ENCODE peak calls at places on chromosomes 11 and 22, in nine cellular contexts. P, X, A, K, G, L, U, V and D are unnamed samples.

GRCh38 chr22:27213291-27213690 is 555.9 kb downstream of the MIAT start:
- DNase-seq in P (no peak), X (no peak), A (no peak), K (peak), G (no peak), L (no peak), U (peak), V (no peak), D (no peak)

GRCh38 chr22:49992921-49993648 is 19.5 kb downstream of the IL17REL start:
- DNase-seq in P (peak), X (peak), A (peak), K (no peak), G (no peak), L (peak), U (peak), V (no peak), D (peak)

GRCh38 chr11:69292221-69292648 is 1.7 kb upstream of the MYEOV start:
- DNase-seq in P (peak), X (peak), A (peak), K (no peak), G (no peak), L (peak), U (no peak), V (no peak), D (no peak)

GRCh38 chr11:123580557-123581275 is 73.7 kb downstream of the SCN3B start:
- DNase-seq in P (peak), X (peak), A (peak), K (no peak), G (peak), L (peak), U (no peak), V (peak), D (peak)

GRCh38 chr22:27097933-27098332 is 440.5 kb downstream of the MIAT start:
- DNase-seq in P (no peak), X (no peak), A (no peak), K (peak), G (no peak), L (no peak), U (no peak), V (no peak), D (no peak)

GRCh38 chr22:21624120-21624879 is 5.5 kb downstream of the YDJC start:
- DNase-seq in P (peak), X (peak), A (peak), K (no peak), G (peak), L (peak), U (no peak), V (no peak), D (no peak)

GRCh38 chr11:88480217-88480616 is 142.7 kb upstream of the CTSC start:
- DNase-seq in P (no peak), X (peak), A (peak), K (peak), G (peak), L (peak), U (no peak), V (no peak), D (peak)

GRCh38 chr22:19038164-19038546 is 84.1 kb downstream of the DGCR2 start:
- DNase-seq in P (no peak), X (no peak), A (no peak), K (no peak), G (no peak), L (no peak), U (no peak), V (peak), D (no peak)

GRCh38 chr11:64934765-64935633 is 694 bp downstream of the GPHA2 start:
- DNase-seq in P (no peak), X (no peak), A (no peak), K (no peak), G (peak), L (no peak), U (no peak), V (no peak), D (no peak)

GRCh38 chr11:122100222-122101080 is 15.6 kb downstream of the BLID start:
- DNase-seq in P (no peak), X (peak), A (peak), K (peak), G (peak), L (peak), U (peak), V (peak), D (peak)

GRCh38 chr11:69044111-69045013 is 4.4 kb upstream of the TPCN2 start:
- DNase-seq in P (peak), X (peak), A (peak), K (peak), G (peak), L (peak), U (peak), V (no peak), D (peak)

GRCh38 chr11:122202951-122203456 is 87.0 kb upstream of the BLID start:
- DNase-seq in P (peak), X (peak), A (peak), K (peak), G (peak), L (peak), U (peak), V (peak), D (peak)

GRCh38 chr11:40140560-40140959 is 1318.9 kb downstream of the LRRC4C start:
- DNase-seq in P (no peak), X (no peak), A (no peak), K (peak), G (no peak), L (no peak), U (no peak), V (no peak), D (no peak)

GRCh38 chr22:36486619-36487384 is 5.4 kb upstream of the TXN2 start:
- DNase-seq in P (peak), X (peak), A (peak), K (no peak), G (no peak), L (peak), U (no peak), V (no peak), D (peak)

GRCh38 chr11:87039371-87039770 is 1.6 kb downstream of the TMEM135 start:
- DNase-seq in P (no peak), X (peak), A (no peak), K (peak), G (no peak), L (peak), U (no peak), V (no peak), D (no peak)

GRCh38 chr11:116976941-116977570 is 121.2 kb downstream of the SIK3 start:
- DNase-seq in P (no peak), X (peak), A (peak), K (no peak), G (no peak), L (peak), U (no peak), V (no peak), D (no peak)

GRCh38 chr22:27802389-27803079 is 978 bp upstream of the MN1 start:
- DNase-seq in P (no peak), X (no peak), A (no peak), K (no peak), G (no peak), L (no peak), U (no peak), V (no peak), D (no peak)

GRCh38 chr11:92751594-92751993 is 217.9 kb upstream of the MTNR1B start:
- DNase-seq in P (no peak), X (no peak), A (no peak), K (no peak), G (no peak), L (no peak), U (no peak), V (no peak), D (no peak)

GRCh38 chr22:49197500-49197899 is 630.2 kb downstream of the BRD1 start:
- DNase-seq in P (no peak), X (no peak), A (no peak), K (no peak), G (no peak), L (no peak), U (peak), V (peak), D (no peak)

GRCh38 chr22:33861216-33861875 is 58.9 kb downstream of the LARGE1 start:
- DNase-seq in P (no peak), X (no peak), A (no peak), K (no peak), G (no peak), L (no peak), U (no peak), V (no peak), D (no peak)

GRCh38 chr11:65266210-65266609 is 4.4 kb downstream of the POLA2 start:
- DNase-seq in P (no peak), X (peak), A (no peak), K (no peak), G (no peak), L (no peak), U (no peak), V (no peak), D (no peak)

GRCh38 chr11:103953797-103954495 is 82.5 kb upstream of the DDI1 start:
- DNase-seq in P (no peak), X (no peak), A (no peak), K (no peak), G (no peak), L (no peak), U (no peak), V (no peak), D (no peak)

GRCh38 chr11:77147668-77148321 is 19.7 kb downstream of the MYO7A start:
- DNase-seq in P (no peak), X (peak), A (no peak), K (no peak), G (peak), L (no peak), U (no peak), V (no peak), D (no peak)

GRCh38 chr11:128375941-128376340 is 211.4 kb downstream of the ETS1 start:
- DNase-seq in P (no peak), X (no peak), A (no peak), K (no peak), G (peak), L (no peak), U (no peak), V (no peak), D (no peak)

GRCh38 chr22:40922484-40923303 is 28.5 kb upstream of the RBX1 start:
- DNase-seq in P (peak), X (peak), A (peak), K (peak), G (peak), L (peak), U (no peak), V (no peak), D (peak)

GRCh38 chr11:5380740-5381342 is 2.8 kb upstream of the OR51M1 start:
- DNase-seq in P (peak), X (peak), A (peak), K (peak), G (peak), L (peak), U (no peak), V (no peak), D (peak)

GRCh38 chr22:50571264-50572175 is 6.7 kb downstream of the CPT1B start:
- DNase-seq in P (no peak), X (no peak), A (no peak), K (no peak), G (no peak), L (no peak), U (no peak), V (no peak), D (no peak)

GRCh38 chr11:27388869-27389268 is 25.9 kb upstream of the CCDC34 start:
- DNase-seq in P (no peak), X (no peak), A (no peak), K (peak), G (no peak), L (no peak), U (no peak), V (no peak), D (no peak)

GRCh38 chr11:92240946-92241345 is 16.3 kb downstream of the FAT3 start:
- DNase-seq in P (no peak), X (no peak), A (no peak), K (no peak), G (no peak), L (no peak), U (no peak), V (no peak), D (no peak)

GRCh38 chr22:26949193-26949592 is 291.8 kb downstream of the MIAT start:
- DNase-seq in P (no peak), X (peak), A (peak), K (peak), G (no peak), L (peak), U (no peak), V (no peak), D (no peak)

GRCh38 chr11:78795862-78796261 is 221.2 kb upstream of the NARS2 start:
- DNase-seq in P (no peak), X (peak), A (no peak), K (peak), G (no peak), L (no peak), U (no peak), V (no peak), D (no peak)

GRCh38 chr11:103779054-103779453 is 257.4 kb upstream of the DDI1 start:
- DNase-seq in P (no peak), X (no peak), A (no peak), K (peak), G (peak), L (peak), U (no peak), V (no peak), D (no peak)

GRCh38 chr11:116445108-116446047 is 327.4 kb downstream of the BUD13 start:
- DNase-seq in P (no peak), X (no peak), A (no peak), K (no peak), G (no peak), L (no peak), U (no peak), V (no peak), D (no peak)

GRCh38 chr22:33921576-33922181 is 1.4 kb upstream of the LARGE1 start:
- DNase-seq in P (peak), X (peak), A (peak), K (peak), G (peak), L (peak), U (peak), V (peak), D (peak)

GRCh38 chr11:111797145-111797581 is 31.0 kb upstream of the PPP2R1B start:
- DNase-seq in P (peak), X (peak), A (peak), K (peak), G (peak), L (peak), U (no peak), V (no peak), D (peak)

GRCh38 chr11:14232652-14233051 is 126.3 kb downstream of the RRAS2 start:
- DNase-seq in P (peak), X (no peak), A (no peak), K (no peak), G (no peak), L (no peak), U (no peak), V (no peak), D (no peak)
- TF ChIP-seq CTCF in P (peak), X (peak), A (peak), K (no peak), G (peak), L (peak), U (no peak), V (peak), D (peak)

GRCh38 chr22:22666307-22667091 is 22.1 kb downstream of the GGTLC2 start:
- DNase-seq in P (peak), X (peak), A (peak), K (no peak), G (no peak), L (peak), U (no peak), V (no peak), D (peak)
- TF ChIP-seq CTCF in P (peak), X (peak), A (peak), K (peak), G (peak), L (peak), U (no peak), V (peak), D (peak)

GRCh38 chr11:21514298-21514697 is 678.6 kb upstream of the ANO5 start:
- DNase-seq in P (peak), X (no peak), A (no peak), K (no peak), G (peak), L (no peak), U (no peak), V (no peak), D (no peak)
- TF ChIP-seq CTCF in P (peak), X (no peak), A (no peak), K (peak), G (peak), L (no peak), U (no peak), V (peak), D (no peak)

GRCh38 chr11:44658451-44658850 is 68.3 kb upstream of the TSPAN18 start:
- DNase-seq in P (peak), X (no peak), A (no peak), K (no peak), G (no peak), L (peak), U (no peak), V (no peak), D (peak)
- TF ChIP-seq CTCF in P (no peak), X (no peak), A (no peak), K (peak), G (peak), L (peak), U (no peak), V (peak), D (peak)

GRCh38 chr11:43947003-43947500 is 4.6 kb downstream of the C11orf96 start:
- DNase-seq in P (peak), X (no peak), A (peak), K (no peak), G (no peak), L (peak), U (no peak), V (no peak), D (peak)
- TF ChIP-seq CTCF in P (no peak), X (peak), A (peak), K (peak), G (peak), L (peak), U (no peak), V (peak), D (peak)

DNA sequence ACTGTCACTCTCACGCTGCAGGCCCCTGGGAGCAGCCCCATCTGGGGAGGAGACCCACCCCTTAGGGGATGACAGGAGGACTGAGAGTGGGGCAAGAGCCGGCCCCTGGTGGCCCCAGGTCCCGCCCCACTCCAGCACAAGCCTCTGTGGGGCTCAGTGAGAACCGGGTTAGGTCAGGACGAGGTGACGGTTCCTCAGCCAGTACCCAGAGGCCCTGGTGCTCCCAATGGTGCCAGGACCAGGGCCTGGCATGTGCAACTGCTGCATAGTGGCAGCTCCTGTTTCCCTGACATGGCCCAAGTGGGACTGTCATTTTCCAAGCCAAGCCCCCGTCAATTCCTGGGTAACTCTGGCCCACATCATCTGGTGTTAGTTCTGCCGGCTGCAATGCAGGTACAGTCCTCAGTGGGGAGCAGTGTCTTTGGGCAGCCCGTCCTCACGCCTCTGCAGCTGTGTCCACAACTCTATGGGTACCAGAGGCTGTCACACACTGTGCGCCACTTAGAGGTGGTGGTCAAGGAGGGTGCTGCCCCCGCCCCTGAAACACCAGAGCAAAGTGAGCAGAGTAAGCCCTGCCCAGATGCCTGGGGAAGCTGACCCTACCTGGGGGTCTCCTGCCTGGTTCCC is 15.9 kb downstream of the CHID1 start:
- DNase-seq in P (no peak), X (no peak), A (no peak), K (no peak), G (no peak), L (no peak), U (no peak), V (no peak), D (no peak)
- TF ChIP-seq CTCF in P (no peak), X (no peak), A (no peak), K (no peak), G (peak), L (peak), U (no peak), V (no peak), D (peak)

GRCh38 chr11:118672865-118673264 is 6.6 kb downstream of the TREH start:
- DNase-seq in P (peak), X (no peak), A (no peak), K (no peak), G (no peak), L (no peak), U (no peak), V (no peak), D (no peak)
- TF ChIP-seq CTCF in P (no peak), X (no peak), A (peak), K (no peak), G (peak), L (no peak), U (no peak), V (peak), D (peak)

GRCh38 chr11:67490727-67491065 is 7.9 kb downstream of the AIP start:
- DNase-seq in P (no peak), X (no peak), A (no peak), K (no peak), G (no peak), L (no peak), U (no peak), V (no peak), D (no peak)
- TF ChIP-seq CTCF in P (no peak), X (no peak), A (no peak), K (no peak), G (no peak), L (no peak), U (no peak), V (no peak), D (no peak)

DNA sequence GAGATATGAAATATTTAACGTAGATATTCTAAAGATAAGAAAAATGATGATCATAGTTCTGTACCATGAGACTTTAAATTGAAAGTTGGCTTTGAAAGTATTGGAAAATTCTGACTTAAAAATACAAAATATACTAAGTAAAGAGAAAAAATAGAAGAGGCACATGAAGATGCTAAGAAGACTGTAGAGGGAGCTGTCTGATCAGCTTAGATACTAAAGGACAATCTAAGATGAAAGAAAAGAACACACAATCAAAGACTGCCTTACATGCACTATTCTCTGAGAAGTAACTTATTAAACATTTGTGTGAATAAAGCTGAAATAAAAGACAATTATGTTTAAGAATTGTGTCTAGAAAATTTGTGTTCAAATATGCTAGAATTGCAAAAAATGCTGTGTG is 55.1 kb downstream of the RBMXL2 start:
- DNase-seq in P (peak), X (peak), A (peak), K (no peak), G (peak), L (peak), U (no peak), V (no peak), D (peak)
- TF ChIP-seq CTCF in P (peak), X (no peak), A (peak), K (peak), G (peak), L (peak), U (peak), V (peak), D (peak)

GRCh38 chr11:4094348-4095291 is at the start of gene RRM1:
- DNase-seq in P (peak), X (peak), A (peak), K (peak), G (peak), L (peak), U (peak), V (peak), D (peak)

GRCh38 chr11:4095509-4096230 is 1.1 kb downstream of the RRM1 start:
- DNase-seq in P (peak), X (peak), A (peak), K (peak), G (peak), L (peak), U (no peak), V (no peak), D (peak)

GRCh38 chr11:4093519-4094347 is 866 bp upstream of the RRM1 start:
- DNase-seq in P (no peak), X (no peak), A (peak), K (no peak), G (no peak), L (no peak), U (no peak), V (no peak), D (no peak)

GRCh38 chr11:4102711-4103110 is 8.1 kb downstream of the RRM1 start:
- DNase-seq in P (no peak), X (no peak), A (no peak), K (no peak), G (no peak), L (no peak), U (no peak), V (no peak), D (no peak)

DNA sequence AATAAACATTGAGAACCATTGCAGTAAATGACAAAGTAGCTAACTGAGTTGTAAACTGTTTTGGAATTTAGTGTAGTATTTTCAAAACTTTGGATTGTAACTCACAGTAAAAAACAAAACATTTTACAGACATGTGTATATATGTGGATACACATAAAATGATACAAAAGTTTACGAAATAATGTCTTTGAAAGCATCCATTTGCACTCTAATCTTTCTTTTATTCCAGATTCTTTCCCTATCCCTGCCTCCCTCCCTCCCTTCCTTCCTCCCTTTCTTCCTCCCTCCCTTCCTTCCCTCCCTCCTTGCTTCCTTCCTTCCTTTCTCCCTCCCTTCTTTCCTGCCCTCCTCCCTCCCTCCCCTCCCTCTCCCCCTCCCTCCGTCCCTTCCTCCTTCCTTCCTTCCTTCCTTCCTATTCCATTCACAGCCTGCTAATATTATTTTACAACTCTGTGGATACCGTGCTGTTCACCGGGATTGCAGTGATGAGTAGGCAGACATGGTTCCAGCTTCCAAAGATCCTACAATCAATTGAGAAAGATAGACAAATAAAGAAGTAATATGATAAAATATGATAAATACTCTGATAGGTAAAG is 3.5 kb downstream of the RRM1 start:
- DNase-seq in P (no peak), X (peak), A (no peak), K (no peak), G (no peak), L (no peak), U (no peak), V (no peak), D (no peak)
- TF ChIP-seq CTCF in P (no peak), X (no peak), A (no peak), K (no peak), G (no peak), L (no peak), U (no peak), V (no peak), D (no peak)